ENCODE peak calls at places on chromosomes 16 and 17, in seven cellular contexts. I, F, Z, V, H, P and L are unnamed samples.

GRCh38 chr17:44565866-44566443 is 8.7 kb downstream of the FZD2 start:
- DNase-seq in I (no peak), F (no peak), Z (no peak), V (no peak), H (no peak), P (no peak), L (no peak)

GRCh38 chr17:38970128-38970527 is 2.9 kb upstream of the FBXO47 start:
- DNase-seq in I (no peak), F (no peak), Z (no peak), V (no peak), H (no peak), P (no peak), L (no peak)

GRCh38 chr17:4807534-4808377 is 804 bp downstream of the PLD2 start:
- DNase-seq in I (no peak), F (no peak), Z (no peak), V (no peak), H (peak; percentile 38), P (peak; percentile 57), L (no peak)

GRCh38 chr16:87791295-87792204 is 25.8 kb upstream of the KLHDC4 start:
- DNase-seq in I (no peak), F (no peak), Z (no peak), V (peak; percentile 34), H (no peak), P (no peak), L (no peak)

GRCh38 chr16:85400305-85401205 is 212.6 kb upstream of the GSE1 start:
- DNase-seq in I (no peak), F (no peak), Z (peak; percentile 40), V (no peak), H (no peak), P (peak; percentile 31), L (no peak)

GRCh38 chr17:1171953-1172352 is 7.8 kb downstream of the ABR start:
- DNase-seq in I (no peak), F (no peak), Z (no peak), V (no peak), H (no peak), P (no peak), L (no peak)

GRCh38 chr16:11354733-11355574 is 9.7 kb downstream of the RMI2 start:
- DNase-seq in I (peak; percentile 69), F (peak; percentile 73), Z (peak; percentile 58), V (no peak), H (no peak), P (peak; percentile 73), L (peak; percentile 95)

GRCh38 chr16:4306439-4307214 is 9.2 kb upstream of the GLIS2 start:
- DNase-seq in I (no peak), F (peak; percentile 62), Z (peak; percentile 69), V (no peak), H (peak; percentile 28), P (no peak), L (peak; percentile 67)

GRCh38 chr17:28173071-28173561 is 130.6 kb downstream of the NLK start:
- DNase-seq in I (no peak), F (no peak), Z (no peak), V (no peak), H (peak; percentile 29), P (no peak), L (no peak)

GRCh38 chr17:80106176-80106575 is 4.8 kb downstream of the GAA start:
- DNase-seq in I (no peak), F (no peak), Z (no peak), V (no peak), H (no peak), P (peak; percentile 24), L (no peak)

GRCh38 chr16:27305342-27305741 is 8.4 kb upstream of the IL4R start:
- DNase-seq in I (no peak), F (no peak), Z (no peak), V (no peak), H (no peak), P (no peak), L (no peak)

GRCh38 chr16:56841233-56841632 is 23.8 kb upstream of the SLC12A3 start:
- DNase-seq in I (no peak), F (no peak), Z (no peak), V (no peak), H (no peak), P (no peak), L (no peak)

GRCh38 chr16:86990451-86990850 is 326.7 kb downstream of the C16orf95 start:
- DNase-seq in I (no peak), F (no peak), Z (no peak), V (no peak), H (no peak), P (no peak), L (peak; percentile 16)

GRCh38 chr17:1746975-1747543 is 4.4 kb downstream of the SERPINF2 start:
- DNase-seq in I (no peak), F (no peak), Z (no peak), V (peak; percentile 89), H (peak; percentile 82), P (peak; percentile 80), L (no peak)

GRCh38 chr16:86566966-86567700 is 504 bp downstream of the FOXC2 start:
- DNase-seq in I (no peak), F (peak; percentile 64), Z (no peak), V (peak; percentile 68), H (peak; percentile 40), P (no peak), L (no peak)

GRCh38 chr17:4706121-4706520 is 2.2 kb upstream of the PELP1 start:
- DNase-seq in I (no peak), F (no peak), Z (no peak), V (no peak), H (no peak), P (no peak), L (no peak)

GRCh38 chr16:70685938-70686375 is at the start of gene MTSS2:
- DNase-seq in I (peak; percentile 68), F (peak; percentile 69), Z (peak; percentile 96), V (peak; percentile 85), H (peak; percentile 95), P (peak; percentile 91), L (peak; percentile 53)

GRCh38 chr16:11263737-11264136 is 5.4 kb downstream of the TNP2 start:
- DNase-seq in I (no peak), F (no peak), Z (no peak), V (no peak), H (no peak), P (no peak), L (peak; percentile 83)

GRCh38 chr17:8628609-8629169 is 1.8 kb downstream of the MYH10 start:
- DNase-seq in I (no peak), F (no peak), Z (no peak), V (no peak), H (no peak), P (no peak), L (no peak)

GRCh38 chr17:57002904-57003303 is 25.0 kb downstream of the SCPEP1 start:
- DNase-seq in I (no peak), F (no peak), Z (no peak), V (peak; percentile 72), H (no peak), P (no peak), L (no peak)

GRCh38 chr17:68196394-68197090 is 51.3 kb upstream of the AMZ2 start:
- DNase-seq in I (no peak), F (peak; percentile 46), Z (no peak), V (no peak), H (peak; percentile 15), P (no peak), L (no peak)

GRCh38 chr16:14628806-14629611 is 1.1 kb downstream of the PARN start:
- DNase-seq in I (no peak), F (no peak), Z (no peak), V (no peak), H (no peak), P (no peak), L (peak; percentile 27)

DNA sequence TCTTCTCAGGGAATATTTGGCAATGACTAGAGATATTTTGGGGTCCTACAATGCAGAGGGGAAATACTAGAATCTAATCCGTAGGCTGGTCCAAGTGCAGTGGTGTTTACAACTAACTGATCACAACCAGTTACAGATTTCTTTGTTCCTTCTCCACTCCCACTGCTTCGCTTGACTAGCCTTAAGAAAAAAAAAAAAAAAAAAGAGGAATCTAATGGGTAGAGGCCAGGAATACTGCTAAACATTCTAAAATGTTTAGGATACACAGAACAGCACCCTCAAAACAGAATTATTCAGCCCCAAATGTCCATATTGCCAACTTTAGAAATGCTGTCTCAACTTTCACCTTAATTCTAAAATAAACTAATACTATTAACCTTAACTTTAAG is 49.0 kb upstream of the SKAP1 start:
- DNase-seq in I (no peak), F (no peak), Z (no peak), V (no peak), H (no peak), P (no peak), L (no peak)
- TF ChIP-seq CTCF in I (no peak), F (no peak), Z (no peak), V (no peak), H (no peak), P (no peak), L (no peak)

GRCh38 chr17:29619251-29619650 is 3.5 kb downstream of the CORO6 start:
- DNase-seq in I (no peak), F (no peak), Z (peak; percentile 61), V (peak; percentile 47), H (no peak), P (no peak), L (peak; percentile 57)
- TF ChIP-seq CTCF in I (peak; percentile 39), F (no peak), Z (no peak), V (peak; percentile 24), H (no peak), P (no peak), L (peak; percentile 39)

DNA sequence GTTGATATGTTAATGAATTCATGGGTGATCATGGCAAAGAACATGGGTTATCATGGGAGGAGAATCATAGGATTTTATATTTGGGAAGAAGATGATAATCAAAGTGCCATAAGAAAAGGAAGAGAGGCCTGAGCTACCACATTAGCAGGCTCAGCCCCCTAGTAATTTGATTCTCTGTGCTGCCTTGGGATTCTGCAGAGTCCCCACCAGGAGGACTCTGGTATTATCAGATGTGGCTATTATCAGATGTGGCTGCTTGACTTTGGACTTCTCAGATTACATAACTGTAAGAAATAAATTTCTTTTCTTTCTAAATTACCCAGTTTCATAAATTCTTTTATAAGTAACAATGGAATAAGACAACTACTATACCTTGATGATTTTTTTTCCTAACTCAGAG is 137.6 kb downstream of the ITFG1 start:
- DNase-seq in I (no peak), F (no peak), Z (no peak), V (no peak), H (no peak), P (no peak), L (no peak)
- TF ChIP-seq CTCF in I (peak; percentile 17), F (no peak), Z (no peak), V (no peak), H (no peak), P (no peak), L (no peak)

GRCh38 chr17:61574542-61575351 is 16.3 kb downstream of the NACA2 start:
- DNase-seq in I (no peak), F (no peak), Z (no peak), V (peak; percentile 70), H (peak; percentile 81), P (no peak), L (peak; percentile 5)
- TF ChIP-seq CTCF in I (peak; percentile 54), F (no peak), Z (peak; percentile 8), V (peak; percentile 47), H (peak; percentile 53), P (no peak), L (no peak)

GRCh38 chr16:48365601-48366164 is 19.5 kb downstream of the SIAH1 start:
- DNase-seq in I (no peak), F (peak; percentile 84), Z (peak; percentile 94), V (peak; percentile 95), H (peak; percentile 95), P (peak; percentile 89), L (peak; percentile 88)
- TF ChIP-seq CTCF in I (peak; percentile 17), F (no peak), Z (no peak), V (peak; percentile 16), H (peak; percentile 17), P (no peak), L (no peak)